ENCODE peak calls at places on chromosomes 3 and 15, in ten cellular contexts. N is CD4-positive, alpha-beta memory T cell; K is neural crest cell; I is NCI-H187 treated with DMSO at 0.1 percent for 48 hours; Q is epithelial cell of esophagus; V is transverse colon; L is AG10803; G is A172; U is AG04450; X is RCC 7860. H is an unnamed sample.

GRCh38 chr15:28147827-28148226 is 48.7 kb upstream of the OCA2 start:
- DNase-seq in K (no peak), I (no peak), L (no peak), V (no peak), N (no peak), Q (no peak), X (no peak), G (no peak), U (no peak), H (no peak)

GRCh38 chr3:53132347-53132746 is 2.1 kb upstream of the RFT1 start:
- DNase-seq in K (no peak), Q (peak; percentile 78), X (no peak), L (no peak), V (peak; percentile 53), G (no peak), N (no peak), U (no peak), I (no peak), H (no peak)

GRCh38 chr3:49667701-49668413 is 6.3 kb upstream of the APEH start:
- DNase-seq in V (no peak), G (no peak), K (no peak), X (no peak), N (no peak), I (no peak), L (no peak), Q (no peak), U (no peak), H (no peak)

GRCh38 chr15:73818308-73818985 is 54.9 kb upstream of the TBC1D21 start:
- DNase-seq in N (no peak), X (no peak), L (no peak), K (no peak), G (no peak), V (no peak), U (no peak), Q (no peak), I (no peak), H (no peak)

GRCh38 chr3:174958671-174959328 is 99.7 kb downstream of the NAALADL2 start:
- DNase-seq in V (no peak), G (no peak), X (no peak), U (no peak), I (no peak), K (no peak), N (no peak), L (peak; percentile 87), Q (no peak), H (no peak)

GRCh38 chr3:117743962-117744361 is 1034.4 kb downstream of the TUSC7 start:
- DNase-seq in L (no peak), G (no peak), K (no peak), I (no peak), U (no peak), V (no peak), N (no peak), X (no peak), Q (no peak), H (no peak)

GRCh38 chr3:71585891-71586809 is 2.6 kb upstream of the FOXP1 start:
- DNase-seq in Q (peak; percentile 61), L (peak; percentile 63), U (no peak), I (no peak), N (peak; percentile 45), V (no peak), G (peak; percentile 48), K (no peak), X (no peak), H (peak; percentile 66)

GRCh38 chr15:96209285-96209735 is 121.2 kb upstream of the NR2F2 start:
- DNase-seq in Q (no peak), G (no peak), U (no peak), X (no peak), N (no peak), V (no peak), I (no peak), L (no peak), K (no peak), H (no peak)

GRCh38 chr15:90482124-90483011 is 47.4 kb upstream of the CRTC3 start:
- DNase-seq in K (peak; percentile 39), Q (peak; percentile 29), I (no peak), V (peak; percentile 51), L (peak; percentile 61), G (peak; percentile 37), N (peak; percentile 47), U (peak; percentile 32), X (peak; percentile 33), H (peak; percentile 71)

GRCh38 chr15:76163429-76164020 is 103.7 kb downstream of the TMEM266 start:
- DNase-seq in N (no peak), V (peak; percentile 60), U (peak; percentile 68), I (no peak), L (peak; percentile 93), G (no peak), Q (peak; percentile 26), K (no peak), X (no peak), H (no peak)

GRCh38 chr3:134350861-134351311 is 23.4 kb downstream of the AMOTL2 start:
- DNase-seq in K (no peak), N (no peak), G (no peak), U (no peak), I (no peak), X (no peak), V (no peak), L (no peak), Q (peak; percentile 98), H (no peak)

GRCh38 chr3:78812166-78812565 is 955.6 kb downstream of the ROBO1 start:
- DNase-seq in G (no peak), N (no peak), L (no peak), X (no peak), V (no peak), K (no peak), I (no peak), Q (no peak), U (no peak), H (no peak)

GRCh38 chr15:38005949-38006800 is 71.7 kb downstream of the TMCO5A start:
- DNase-seq in K (no peak), X (no peak), I (no peak), V (no peak), L (no peak), U (no peak), G (no peak), N (no peak), Q (no peak), H (no peak)

GRCh38 chr15:72365844-72366243 is 10.0 kb downstream of the HEXA start:
- DNase-seq in X (no peak), Q (no peak), I (no peak), K (no peak), N (peak; percentile 68), G (no peak), V (peak; percentile 18), L (no peak), U (no peak), H (no peak)

GRCh38 chr3:60633644-60634043 is 617.6 kb downstream of the FHIT start:
- DNase-seq in I (no peak), U (no peak), Q (no peak), K (no peak), V (no peak), X (no peak), N (no peak), L (peak; percentile 81), G (no peak), H (no peak)

GRCh38 chr3:189907803-189908202 is 212.9 kb downstream of the P3H2 start:
- DNase-seq in X (no peak), N (no peak), U (no peak), K (no peak), Q (no peak), G (no peak), L (no peak), I (no peak), V (no peak), H (no peak)

GRCh38 chr3:37668431-37668830 is 193.2 kb upstream of the CTDSPL start:
- DNase-seq in N (no peak), Q (peak; percentile 24), K (no peak), X (no peak), V (no peak), G (no peak), I (no peak), L (peak; percentile 11), U (no peak), H (no peak)

GRCh38 chr15:28107111-28107893 is 8.2 kb upstream of the OCA2 start:
- DNase-seq in U (no peak), V (no peak), I (no peak), L (no peak), K (no peak), G (no peak), Q (peak; percentile 24), X (no peak), N (no peak), H (no peak)

GRCh38 chr3:186268616-186269448 is 93.2 kb downstream of the DGKG start:
- DNase-seq in Q (peak; percentile 34), K (peak; percentile 12), X (no peak), L (peak; percentile 25), G (no peak), V (no peak), U (no peak), I (no peak), N (no peak), H (no peak)

GRCh38 chr3:50627407-50628051 is 10.6 kb downstream of the MAPKAPK3 start:
- DNase-seq in G (peak; percentile 98), K (no peak), N (no peak), V (no peak), Q (peak; percentile 91), I (no peak), L (peak; percentile 73), X (peak; percentile 96), U (no peak), H (peak; percentile 87)

GRCh38 chr3:55439657-55440405 is 47.3 kb downstream of the WNT5A start:
- DNase-seq in N (no peak), X (no peak), U (no peak), L (no peak), Q (no peak), I (no peak), K (no peak), G (no peak), V (no peak), H (no peak)